ENCODE peak calls at places on chromosomes 5 and 9, in five cellular contexts. J is MCF 10A; D is activated CD8-positive, alpha-beta T cell treated with anti-CD3 and anti-CD28 coated beads for 36 hours; K is tibial artery; E is HepG2. R is an unnamed sample.

GRCh38 chr9:137679695-137680305 is 61.0 kb downstream of the EHMT1 start:
- DNase-seq in J (no peak), E (no peak), D (no peak), K (peak), R (no peak)

GRCh38 chr5:119267958-119268386 is 87.8 kb upstream of the TNFAIP8 start:
- DNase-seq in K (peak), E (peak), J (peak), D (peak), R (peak)

GRCh38 chr5:92268343-92268742 is 885.2 kb upstream of the ARRDC3 start:
- DNase-seq in D (no peak), K (peak), E (no peak), J (no peak), R (no peak)

GRCh38 chr5:139088024-139088423 is 110.1 kb downstream of the SIL1 start:
- DNase-seq in D (no peak), K (no peak), J (no peak), E (no peak), R (no peak)

GRCh38 chr9:117178596-117179111 is 236.2 kb downstream of the ASTN2 start:
- DNase-seq in D (no peak), J (no peak), K (no peak), E (no peak), R (no peak)

GRCh38 chr5:38738898-38739743 is 106.7 kb upstream of the OSMR start:
- DNase-seq in D (no peak), K (no peak), E (no peak), J (peak), R (peak)

GRCh38 chr9:88339322-88339721 is 48.9 kb upstream of the SPIN1 start:
- DNase-seq in K (no peak), J (no peak), E (no peak), D (no peak), R (no peak)

GRCh38 chr9:4141201-4141750 is 158.6 kb downstream of the GLIS3 start:
- DNase-seq in D (no peak), E (no peak), J (no peak), K (no peak), R (no peak)

GRCh38 chr5:122863721-122864120 is 18.3 kb downstream of the SNX24 start:
- DNase-seq in E (no peak), K (no peak), J (no peak), D (no peak), R (no peak)

GRCh38 chr5:154801083-154801482 is 45.9 kb downstream of the LARP1 start:
- DNase-seq in J (no peak), E (no peak), D (no peak), K (no peak), R (no peak)

GRCh38 chr9:107336718-107337360 is 53.8 kb downstream of the RAD23B start:
- DNase-seq in J (peak), E (no peak), D (no peak), K (no peak), R (peak)

GRCh38 chr5:137360607-137361006 is 138.5 kb downstream of the SPOCK1 start:
- DNase-seq in D (no peak), J (no peak), K (no peak), E (no peak), R (no peak)

GRCh38 chr5:58851571-58851970 is 268.7 kb downstream of the RAB3C start:
- DNase-seq in D (no peak), K (no peak), E (no peak), J (no peak), R (no peak)

GRCh38 chr5:139019880-139020279 is 144.7 kb upstream of the LRRTM2 start:
- DNase-seq in J (no peak), K (no peak), E (no peak), D (no peak), R (no peak)

GRCh38 chr9:126761274-126761673 is 43.6 kb upstream of the ZBTB43 start:
- DNase-seq in E (no peak), J (no peak), K (no peak), D (no peak), R (no peak)

GRCh38 chr9:34457266-34458012 is 931 bp downstream of the FAM219A start:
- DNase-seq in E (no peak), D (peak), K (peak), J (peak), R (peak)

GRCh38 chr9:77457916-77458592 is 190.1 kb downstream of the GNA14 start:
- DNase-seq in J (peak), E (peak), D (peak), K (no peak), R (peak)

GRCh38 chr5:17065468-17065867 is 129.4 kb upstream of the MYO10 start:
- DNase-seq in J (no peak), D (no peak), E (no peak), K (no peak), R (no peak)

GRCh38 chr9:108103294-108103693 is 613.7 kb upstream of the KLF4 start:
- DNase-seq in D (no peak), K (no peak), E (no peak), J (no peak), R (no peak)

GRCh38 chr9:115261656-115262081 is 143.7 kb upstream of the TNC start:
- DNase-seq in K (no peak), J (peak), E (no peak), D (no peak), R (peak)

GRCh38 chr9:93427655-93428379 is 23.7 kb upstream of the FAM120A start:
- DNase-seq in E (peak), J (peak), D (peak), K (no peak), R (no peak)

GRCh38 chr5:144390133-144390532 is 219.5 kb downstream of the KCTD16 start:
- DNase-seq in E (peak), J (peak), D (no peak), K (no peak), R (peak)

GRCh38 chr9:114908104-114908621 is 22.2 kb downstream of the TNFSF8 start:
- DNase-seq in K (no peak), E (peak), D (peak), J (peak), R (peak)

GRCh38 chr9:125376261-125377226 is 114.9 kb downstream of the GAPVD1 start:
- DNase-seq in K (no peak), J (no peak), E (no peak), D (no peak), R (no peak)

GRCh38 chr5:173454764-173455598 is 126.8 kb upstream of the STC2 start:
- DNase-seq in E (peak), J (peak), K (peak), D (no peak), R (peak)

GRCh38 chr9:109150925-109151547 is 16.0 kb downstream of the FRRS1L start:
- DNase-seq in E (no peak), J (peak), D (no peak), K (no peak), R (no peak)

GRCh38 chr5:1167728-1168709 is 33.4 kb upstream of the SLC6A19 start:
- DNase-seq in D (peak), E (peak), J (peak), K (no peak), R (peak)

GRCh38 chr9:128142596-128142995 is 6.7 kb upstream of the LCN2 start:
- DNase-seq in E (no peak), K (no peak), J (no peak), D (no peak), R (no peak)

DNA sequence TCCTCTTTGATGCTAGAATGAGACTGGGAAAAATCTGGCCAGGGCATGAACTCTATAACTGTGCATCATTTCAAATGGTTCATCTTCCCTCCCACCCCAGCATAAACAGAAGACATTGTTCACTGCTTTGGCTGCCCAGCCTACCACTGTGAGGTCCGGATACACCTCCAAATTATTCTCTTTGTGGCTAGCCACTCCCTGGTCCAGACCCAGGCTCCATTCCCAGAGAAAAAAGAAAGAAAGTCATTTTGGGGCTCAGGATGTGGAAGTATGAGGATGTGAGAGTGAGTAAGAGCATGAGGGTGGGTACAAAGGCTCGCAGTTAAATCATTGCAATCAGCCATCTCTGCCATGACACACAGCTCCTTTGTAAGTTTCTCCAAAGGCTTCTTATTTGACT is 559.2 kb downstream of the PSAT1 start:
- DNase-seq in J (no peak), E (no peak), D (no peak), K (no peak), R (no peak)
- TF ChIP-seq CTCF in J (no peak), E (no peak), D (no peak), K (no peak), R (no peak)

DNA sequence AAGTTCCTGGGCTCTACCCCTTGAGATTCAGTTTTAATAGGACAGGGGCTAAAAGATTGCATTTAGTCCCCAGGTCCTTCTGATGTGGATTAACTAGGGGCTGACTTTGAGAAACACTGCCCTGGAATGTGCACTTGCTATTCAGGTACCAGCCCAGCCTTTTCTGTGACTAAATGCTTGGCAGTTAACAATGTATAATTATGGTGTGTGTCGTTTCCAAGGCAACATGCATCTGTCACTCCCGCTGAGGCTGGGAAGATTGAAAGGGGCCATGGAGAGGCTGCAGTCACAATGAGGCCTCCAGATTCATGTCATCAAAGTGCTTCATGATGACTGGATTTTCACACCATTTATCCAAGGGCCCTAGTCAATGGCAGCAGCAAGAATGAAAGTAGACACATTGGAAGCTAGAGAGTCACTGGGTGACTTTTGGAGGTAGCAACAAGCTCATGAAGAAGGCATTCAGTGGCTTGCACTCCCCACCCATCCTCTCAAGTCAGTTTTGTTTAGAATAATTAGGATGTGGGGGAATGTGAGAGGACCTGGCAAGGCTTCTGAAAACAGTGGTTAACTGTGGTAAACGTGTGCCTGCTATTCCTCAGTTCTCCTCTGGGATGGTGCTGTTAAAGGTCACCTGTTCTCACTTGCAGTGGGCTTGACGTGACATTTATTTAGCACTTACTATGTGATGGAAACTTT is 28.3 kb downstream of the RAI14 start:
- DNase-seq in K (no peak), D (no peak), J (peak), E (peak), R (no peak)
- TF ChIP-seq CTCF in K (no peak), D (no peak), J (no peak), E (no peak), R (no peak)

GRCh38 chr5:180673371-180674252 is 24.2 kb upstream of the FLT4 start:
- DNase-seq in E (no peak), K (no peak), J (no peak), D (no peak), R (no peak)
- TF ChIP-seq CTCF in E (peak), K (no peak), J (no peak), D (no peak), R (no peak)

DNA sequence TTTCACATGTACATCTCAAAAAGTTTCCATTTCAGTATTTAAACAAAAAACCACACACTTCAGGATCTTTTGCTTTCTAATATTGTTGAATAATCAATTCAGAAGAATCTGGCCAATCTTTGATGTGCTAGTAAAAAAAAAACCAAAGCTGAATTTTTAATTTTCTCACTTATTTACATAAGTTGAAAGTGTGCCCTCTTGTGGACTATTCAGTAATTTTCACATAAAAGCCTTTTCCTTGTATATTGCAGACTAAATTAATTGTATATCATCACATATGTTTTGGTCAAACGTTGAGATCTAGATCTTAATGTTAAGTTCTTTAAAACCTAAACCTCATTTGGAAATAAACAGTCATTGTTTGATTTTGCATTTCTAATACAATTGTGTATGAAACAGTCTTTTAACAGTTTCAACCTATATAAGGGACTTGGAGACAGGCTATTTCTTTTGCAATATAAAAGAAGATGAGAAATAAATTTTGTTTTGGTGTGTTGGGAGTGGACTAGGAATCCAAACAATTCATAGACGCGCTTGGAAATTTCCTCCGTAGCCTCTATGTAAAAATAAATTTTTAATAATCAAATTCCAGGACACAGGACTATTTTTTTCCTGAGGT is 68.1 kb downstream of the NIPBL start:
- DNase-seq in D (no peak), J (peak), E (peak), K (no peak), R (peak)
- TF ChIP-seq CTCF in D (peak), J (peak), E (peak), K (peak), R (peak)

GRCh38 chr5:95178046-95178651 is 106.7 kb downstream of the MCTP1 start:
- DNase-seq in D (no peak), J (peak), E (peak), K (no peak), R (no peak)
- TF ChIP-seq CTCF in D (no peak), J (no peak), E (no peak), K (no peak), R (no peak)

DNA sequence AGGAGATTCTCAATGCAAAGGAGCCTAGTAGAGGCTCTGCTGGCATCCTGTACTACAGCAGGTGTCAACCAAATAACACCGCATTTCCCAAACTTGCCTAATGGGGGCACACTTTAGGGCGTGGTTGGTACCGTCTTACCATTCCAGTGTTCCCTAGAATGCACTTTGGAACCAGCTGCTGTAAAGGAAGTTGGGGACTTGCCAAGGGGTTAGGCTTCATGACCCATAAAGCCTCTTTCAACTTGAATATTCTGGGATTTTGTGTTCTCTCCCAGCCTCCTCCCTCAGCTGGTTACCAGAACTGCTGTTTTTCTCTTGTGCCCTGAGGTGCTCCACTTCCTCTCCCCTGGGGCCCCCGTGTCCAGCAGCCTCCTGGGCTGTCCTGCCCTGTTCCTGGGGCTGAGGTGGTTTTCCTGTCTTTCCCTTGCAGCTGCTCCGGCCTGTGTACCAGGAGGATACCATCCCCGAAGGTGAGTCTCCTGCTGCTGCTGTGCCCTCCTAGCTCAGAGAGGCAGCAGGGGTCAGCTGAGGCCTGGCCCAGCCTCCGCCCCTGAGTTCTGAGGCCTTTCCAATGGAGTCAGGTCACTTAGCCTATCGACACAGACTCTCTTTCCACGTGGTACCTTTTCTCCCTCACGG is 44.7 kb downstream of the RGS3 start:
- DNase-seq in K (no peak), J (peak), E (peak), D (peak), R (no peak)
- TF ChIP-seq CTCF in K (no peak), J (no peak), E (peak), D (no peak), R (no peak)

DNA sequence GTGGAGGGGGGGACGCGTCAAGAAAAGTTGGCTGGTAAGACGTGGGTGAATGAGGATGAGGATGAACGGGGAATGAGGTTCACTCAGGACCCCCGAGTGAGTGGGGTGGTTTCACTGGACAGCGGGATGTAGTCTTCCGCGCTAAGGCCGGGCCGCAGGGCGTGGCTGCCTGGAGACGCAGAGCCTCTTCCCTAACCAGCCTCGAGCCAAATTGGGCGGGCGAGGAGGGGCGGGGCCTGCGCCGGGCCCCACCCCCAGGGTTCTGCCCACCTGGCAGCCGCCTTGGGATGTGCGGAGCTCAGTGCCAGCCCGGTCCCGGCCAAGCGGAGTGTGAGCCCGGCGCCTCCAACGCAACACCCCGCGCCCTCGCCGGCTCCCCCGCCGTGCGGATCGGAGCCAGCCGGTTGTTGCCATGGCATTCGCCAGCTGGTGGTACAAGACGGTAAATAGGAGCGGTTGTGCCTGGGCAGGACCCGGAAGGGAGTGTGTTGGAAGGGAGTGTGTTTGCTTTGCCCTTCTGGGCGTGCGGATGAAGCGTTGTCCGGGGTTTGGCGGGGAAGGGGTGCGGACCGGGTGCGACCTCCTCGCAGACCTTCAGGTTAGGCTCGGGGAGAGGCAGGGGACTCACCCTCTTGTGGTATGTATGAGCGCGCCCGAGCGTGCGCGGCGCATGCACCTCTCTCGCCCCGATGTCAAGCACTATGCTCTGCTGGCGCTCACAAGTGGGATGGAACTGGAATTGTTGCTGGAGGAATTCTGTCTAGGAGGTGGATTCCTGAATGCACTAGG is 743 bp downstream of the CAST start:
- DNase-seq in K (peak), D (peak), E (peak), J (peak), R (peak)
- TF ChIP-seq CTCF in K (no peak), D (no peak), E (no peak), J (no peak), R (no peak)

GRCh38 chr9:90893706-90894105 is 92.1 kb downstream of the SYK start:
- DNase-seq in J (no peak), K (no peak), E (no peak), D (no peak), R (no peak)

GRCh38 chr9:90891656-90892055 is 90.0 kb downstream of the SYK start:
- DNase-seq in D (no peak), K (no peak), E (no peak), J (no peak), R (no peak)

GRCh38 chr9:90894956-90895687 is 93.5 kb downstream of the SYK start:
- DNase-seq in K (no peak), E (peak), D (peak), J (peak), R (peak)

GRCh38 chr9:90888941-90889340 is 87.3 kb downstream of the SYK start:
- DNase-seq in J (no peak), K (no peak), D (no peak), E (no peak), R (no peak)

DNA sequence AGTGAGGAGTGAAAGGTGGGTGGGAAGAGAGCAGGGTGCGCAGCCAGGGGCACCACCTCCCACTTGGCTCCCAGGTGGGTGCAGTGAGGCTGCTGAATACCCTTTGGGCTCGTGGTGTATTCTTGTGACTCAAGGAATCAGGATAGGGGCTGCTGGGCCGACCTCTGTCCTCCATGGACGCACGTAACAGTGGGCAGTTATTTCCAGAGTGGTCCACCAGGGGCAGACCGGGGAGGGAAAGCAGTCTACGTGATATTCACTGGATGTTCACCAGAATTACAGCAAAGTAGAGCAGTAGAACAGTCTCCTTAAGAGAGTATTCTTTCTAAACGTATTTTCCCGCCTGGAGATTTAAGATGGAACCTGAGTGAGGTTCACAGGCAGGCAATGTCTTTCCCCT is 88.5 kb downstream of the SYK start:
- DNase-seq in K (no peak), E (peak), D (no peak), J (no peak), R (no peak)
- TF ChIP-seq CTCF in K (no peak), E (peak), D (no peak), J (no peak), R (no peak)